ENCODE peak calls at places on chromosomes 4 and X, in ten cellular contexts. I, D, G, J, T, V, N, X, F and Z are unnamed samples.

GRCh38 chrX:76987381-76987780 is 459.8 kb upstream of the FGF16 start:
- DNase-seq in J (no peak), I (no peak), F (peak), X (no peak), T (no peak), D (peak), G (no peak), N (no peak), V (no peak), Z (no peak)

GRCh38 chr4:1842993-1843448 is 12.9 kb downstream of the LETM1 start:
- DNase-seq in T (no peak), V (no peak), J (no peak), F (peak), D (no peak), N (peak), I (no peak), G (peak), X (peak), Z (no peak)

GRCh38 chr4:184439856-184440592 is 34.3 kb downstream of the IRF2 start:
- DNase-seq in F (no peak), G (peak), V (no peak), I (no peak), X (no peak), T (no peak), D (no peak), J (no peak), N (no peak), Z (no peak)

GRCh38 chrX:55908685-55909212 is 191.2 kb downstream of the RRAGB start:
- DNase-seq in G (peak), N (peak), J (peak), I (no peak), V (no peak), D (peak), T (no peak), X (peak), F (peak), Z (no peak)

GRCh38 chr4:15182600-15183222 is 180.4 kb downstream of the CPEB2 start:
- DNase-seq in D (no peak), J (no peak), X (peak), N (peak), I (peak), G (peak), F (peak), V (no peak), T (no peak), Z (no peak)

GRCh38 chr4:105895324-105895608 is at the start of gene NPNT:
- DNase-seq in N (no peak), G (no peak), V (no peak), I (no peak), X (no peak), J (no peak), F (peak), D (peak), T (peak), Z (no peak)

GRCh38 chrX:107154787-107155620 is 36.4 kb upstream of the RBM41 start:
- DNase-seq in D (no peak), V (no peak), X (peak), T (no peak), F (peak), J (no peak), G (no peak), I (peak), N (no peak), Z (no peak)

GRCh38 chr4:83340692-83341343 is 6.2 kb upstream of the HPSE start:
- DNase-seq in I (no peak), V (peak), D (no peak), J (no peak), F (no peak), T (no peak), N (no peak), X (no peak), G (no peak), Z (no peak)

GRCh38 chr4:95409750-95410149 is 139.0 kb downstream of the UNC5C start:
- DNase-seq in F (no peak), N (no peak), T (no peak), X (no peak), G (no peak), V (no peak), J (no peak), I (no peak), D (no peak), Z (no peak)

GRCh38 chrX:112746812-112747630 is 67.3 kb upstream of the LHFPL1 start:
- DNase-seq in D (no peak), X (peak), J (no peak), N (peak), F (no peak), G (peak), T (no peak), V (no peak), I (no peak), Z (no peak)

GRCh38 chr4:113582737-113583136 is 178.8 kb downstream of the CAMK2D start:
- DNase-seq in G (no peak), F (no peak), V (no peak), J (no peak), I (no peak), X (no peak), T (no peak), N (no peak), D (no peak), Z (no peak)

GRCh38 chrX:45322820-45323219 is 122.1 kb upstream of the DIPK2B start:
- DNase-seq in J (no peak), D (no peak), X (peak), F (peak), T (no peak), G (peak), I (peak), N (no peak), V (no peak), Z (no peak)

GRCh38 chrX:18927558-18927957 is 56.4 kb downstream of the PHKA2 start:
- DNase-seq in T (no peak), V (no peak), X (no peak), I (no peak), J (no peak), D (no peak), G (no peak), F (no peak), N (no peak), Z (no peak)

GRCh38 chrX:103791233-103791632 is 14.6 kb downstream of the PLP1 start:
- DNase-seq in J (no peak), D (no peak), F (no peak), T (no peak), G (no peak), N (no peak), V (no peak), X (peak), I (no peak), Z (no peak)

GRCh38 chrX:97639526-97639925 is 755.8 kb downstream of the RPA4 start:
- DNase-seq in D (peak), N (no peak), I (no peak), X (no peak), G (no peak), F (no peak), V (no peak), J (no peak), T (no peak), Z (no peak)

GRCh38 chr4:184263910-184264732 is 46.4 kb upstream of the ENPP6 start:
- DNase-seq in D (peak), T (peak), F (peak), I (peak), N (peak), X (peak), V (peak), J (peak), G (peak), Z (peak)

GRCh38 chr4:170014359-170015008 is 11.7 kb downstream of the MFAP3L start:
- DNase-seq in T (no peak), J (no peak), N (no peak), X (peak), I (no peak), V (no peak), F (no peak), G (no peak), D (no peak), Z (no peak)

GRCh38 chrX:21374163-21374993 is at the start of gene CNKSR2:
- DNase-seq in X (peak), T (peak), V (peak), F (peak), I (no peak), G (peak), J (peak), N (peak), D (peak), Z (no peak)

GRCh38 chr4:169330095-169330494 is 59.3 kb upstream of the SH3RF1 start:
- DNase-seq in X (no peak), N (no peak), J (no peak), T (no peak), F (no peak), D (no peak), G (no peak), I (no peak), V (no peak), Z (no peak)

GRCh38 chrX:108396188-108396885 is 41.9 kb downstream of the COL4A6 start:
- DNase-seq in F (peak), X (peak), T (no peak), D (peak), I (peak), V (no peak), N (no peak), J (no peak), G (no peak), Z (no peak)

GRCh38 chr4:28772066-28772465 is 1911.4 kb downstream of the STIM2 start:
- DNase-seq in I (peak), T (no peak), V (no peak), J (no peak), X (peak), D (no peak), G (peak), N (no peak), F (peak), Z (no peak)

GRCh38 chr4:7255488-7255881 is 63.1 kb downstream of the SORCS2 start:
- DNase-seq in N (no peak), I (no peak), F (no peak), D (no peak), V (no peak), X (no peak), T (no peak), J (no peak), G (no peak), Z (no peak)

GRCh38 chr4:7803992-7804758 is 135.5 kb downstream of the AFAP1 start:
- DNase-seq in I (no peak), V (peak), X (peak), G (peak), F (peak), N (peak), D (peak), J (peak), T (peak), Z (no peak)

GRCh38 chrX:16869393-16870094 is 618 bp downstream of the RBBP7 start:
- DNase-seq in X (peak), G (peak), T (peak), F (peak), V (peak), I (no peak), D (peak), N (peak), J (peak), Z (no peak)

GRCh38 chr4:178665916-178666315 is 1223.7 kb upstream of the AGA start:
- DNase-seq in V (no peak), J (no peak), X (no peak), G (no peak), N (no peak), F (no peak), D (no peak), T (no peak), I (peak), Z (no peak)

GRCh38 chr4:187098429-187098828 is 374.8 kb upstream of the FAT1 start:
- DNase-seq in I (no peak), T (no peak), D (no peak), N (no peak), F (no peak), V (no peak), J (no peak), X (no peak), G (no peak), Z (no peak)

GRCh38 chr4:178781779-178782178 is 1339.5 kb upstream of the AGA start:
- DNase-seq in J (no peak), N (no peak), I (no peak), T (no peak), X (no peak), F (peak), G (no peak), V (no peak), D (no peak), Z (no peak)

GRCh38 chrX:1041051-1041450 is 171.4 kb downstream of the CRLF2 start:
- DNase-seq in G (no peak), I (no peak), V (no peak), X (no peak), J (no peak), D (no peak), F (no peak), N (no peak), T (no peak), Z (no peak)

GRCh38 chr4:11182586-11183357 is 245.9 kb downstream of the HS3ST1 start:
- DNase-seq in X (peak), V (no peak), N (no peak), I (peak), D (no peak), G (no peak), J (no peak), F (peak), T (no peak), Z (no peak)

GRCh38 chr4:54614094-54614493 is 43.7 kb upstream of the KIT start:
- DNase-seq in G (no peak), F (no peak), I (no peak), X (no peak), D (no peak), V (no peak), T (no peak), N (no peak), J (no peak), Z (no peak)

GRCh38 chr4:138553001-138553845 is 311.1 kb upstream of the SLC7A11 start:
- DNase-seq in X (no peak), G (no peak), D (no peak), I (no peak), N (no peak), T (no peak), J (no peak), F (no peak), V (no peak), Z (no peak)

GRCh38 chr4:122921971-122922876 is at the start of gene NUDT6:
- DNase-seq in N (peak), J (peak), I (peak), G (peak), F (peak), D (peak), X (peak), V (no peak), T (peak), Z (no peak)

GRCh38 chrX:14913241-14913640 is 40.0 kb downstream of the MOSPD2 start:
- DNase-seq in D (no peak), F (peak), I (no peak), N (no peak), V (no peak), X (peak), J (no peak), G (peak), T (no peak), Z (no peak)

GRCh38 chr4:83282049-83282535 is 2.5 kb downstream of the COQ2 start:
- DNase-seq in I (no peak), T (no peak), D (no peak), V (peak), X (peak), F (peak), G (peak), N (peak), J (no peak), Z (peak)

GRCh38 chr4:88060431-88060830 is 53.0 kb downstream of the PKD2 start:
- DNase-seq in N (no peak), X (no peak), F (no peak), V (no peak), J (no peak), D (no peak), I (no peak), G (peak), T (no peak), Z (no peak)

GRCh38 chr4:1767058-1767769 is 25.9 kb upstream of the FGFR3 start:
- DNase-seq in N (no peak), G (peak), D (peak), I (no peak), X (peak), F (no peak), J (no peak), T (no peak), V (no peak), Z (no peak)

GRCh38 chr4:139453041-139453370 is 915 bp upstream of the RAB33B start:
- DNase-seq in F (peak), N (no peak), D (no peak), T (no peak), G (no peak), X (peak), V (no peak), J (no peak), I (no peak), Z (no peak)

GRCh38 chr4:8439914-8440490 is 521 bp downstream of the ACOX3 start:
- DNase-seq in X (no peak), I (no peak), G (peak), T (no peak), D (no peak), V (no peak), N (peak), J (peak), F (no peak), Z (peak)

GRCh38 chr4:155529197-155529596 is 137.5 kb upstream of the GUCY1A1 start:
- DNase-seq in T (no peak), N (no peak), D (no peak), X (peak), F (peak), V (no peak), G (peak), J (no peak), I (no peak), Z (no peak)

GRCh38 chr4:155530290-155530689 is 136.4 kb upstream of the GUCY1A1 start:
- DNase-seq in F (peak), T (no peak), V (no peak), N (no peak), J (no peak), D (no peak), I (no peak), X (no peak), G (no peak), Z (no peak)

GRCh38 chr4:155523358-155523757 is 143.3 kb upstream of the GUCY1A1 start:
- DNase-seq in V (no peak), D (no peak), I (no peak), X (no peak), N (no peak), F (no peak), J (no peak), G (no peak), T (no peak), Z (no peak)

GRCh38 chr4:155529761-155530160 is 136.9 kb upstream of the GUCY1A1 start:
- DNase-seq in J (no peak), N (no peak), F (peak), D (no peak), X (no peak), I (no peak), G (no peak), V (no peak), T (no peak), Z (no peak)

DNA sequence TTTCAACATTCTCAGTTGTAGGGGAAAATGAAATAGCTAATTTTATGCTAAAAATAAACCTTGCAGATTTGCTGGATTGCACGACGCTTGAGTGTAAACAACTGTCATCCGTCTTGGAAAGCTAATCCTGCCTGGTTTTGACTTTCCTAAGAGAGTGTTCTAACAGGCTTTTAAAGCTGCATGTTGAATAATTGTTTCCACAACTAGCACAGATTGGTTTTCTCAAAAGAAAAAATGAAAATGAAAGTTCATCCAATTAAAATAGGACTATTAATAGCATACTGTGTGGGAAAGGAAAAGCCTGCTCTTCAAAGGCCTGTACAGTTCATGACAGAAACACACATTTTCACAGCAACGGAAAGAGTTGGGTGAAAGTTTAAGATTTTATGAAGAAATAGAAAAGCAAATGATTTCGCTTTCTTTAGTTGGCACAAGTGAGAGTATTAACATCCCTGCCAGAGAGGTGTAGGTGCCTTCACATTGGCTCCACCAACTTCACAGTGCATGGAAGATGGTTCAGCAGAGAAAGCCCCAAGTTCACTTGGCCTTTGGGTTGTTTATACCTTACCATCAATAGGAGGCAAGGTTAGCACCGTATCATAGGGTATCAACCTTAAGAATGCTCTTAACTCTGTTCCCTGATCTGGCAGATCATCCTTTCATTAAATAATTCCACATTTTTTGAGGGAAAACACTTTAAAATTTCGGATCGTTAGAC is 140.0 kb upstream of the GUCY1A1 start:
- DNase-seq in N (no peak), J (no peak), D (no peak), G (peak), X (no peak), T (no peak), F (no peak), I (no peak), V (no peak), Z (no peak)
- H3K27ac ChIP-seq in N (no peak), J (peak), D (no peak), G (no peak), X (no peak), T (no peak), F (no peak), I (no peak), V (no peak), Z (no peak)

GRCh38 chr4:14025891-14026290 is 398.4 kb upstream of the BOD1L1 start:
- DNase-seq in G (no peak), T (no peak), N (peak), I (no peak), F (no peak), X (no peak), D (no peak), V (no peak), J (no peak), Z (no peak)
- H3K27ac ChIP-seq in G (no peak), T (no peak), N (no peak), I (no peak), F (no peak), X (no peak), D (no peak), V (no peak), J (no peak), Z (no peak)

GRCh38 chrX:11193035-11193469 is 81.9 kb downstream of the HCCS start:
- DNase-seq in F (peak), X (peak), N (no peak), J (no peak), I (no peak), T (no peak), D (no peak), V (no peak), G (peak), Z (no peak)
- H3K27ac ChIP-seq in F (peak), X (no peak), N (no peak), J (no peak), I (no peak), T (no peak), D (no peak), V (no peak), G (no peak), Z (no peak)

DNA sequence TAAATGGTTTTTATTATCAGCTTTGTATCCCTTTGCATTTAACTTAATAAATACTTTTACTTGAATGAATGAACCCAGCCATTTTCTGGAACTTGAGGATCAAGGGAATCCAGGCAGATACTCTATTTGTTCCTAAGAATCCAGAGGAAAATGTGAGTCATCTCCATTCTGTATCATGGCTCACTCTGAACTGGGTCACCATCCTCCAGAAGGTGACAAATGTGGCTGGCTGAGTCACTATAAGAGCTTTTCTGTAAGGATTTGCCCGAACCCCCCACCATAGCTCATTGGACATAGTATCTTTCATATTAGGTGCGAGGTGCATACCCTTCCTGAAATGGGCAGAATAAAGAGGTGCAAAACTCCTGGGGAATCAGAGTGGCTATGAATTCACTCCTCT is 25.8 kb downstream of the RTL9 start:
- DNase-seq in I (no peak), X (peak), D (no peak), J (no peak), T (no peak), V (no peak), N (peak), F (peak), G (no peak), Z (no peak)
- H3K27ac ChIP-seq in I (no peak), X (peak), D (no peak), J (no peak), T (no peak), V (no peak), N (no peak), F (no peak), G (no peak), Z (no peak)